ENCODE peak calls at places on chromosomes 11 and 22, in seven cellular contexts. One of them, this sample, is unnamed.

GRCh38 chr11:66238786-66239413 is 29.5 kb upstream of the RAB1B start:
- DNase-seq in NB4: peak; percentile 49
- DNase-seq in GF-D8: no peak
- DNase-seq in amniotic stem cell: no peak
- DNase-seq in HFF-Myc: no peak
- DNase-seq in stimulated activated CD8-positive, alpha-beta memory T cell treated with anti-CD3 and anti-CD28 coated beads, Interleukin-7, amount 100 ng/mL, for 1 hour: no peak
- DNase-seq in Calu3: no peak
- DNase-seq in this sample: no peak

GRCh38 chr11:57214494-57214893 is 22.6 kb downstream of the APLNR start:
- DNase-seq in NB4: no peak
- DNase-seq in GF-D8: no peak
- DNase-seq in amniotic stem cell: peak; percentile 68
- DNase-seq in HFF-Myc: peak; percentile 11
- DNase-seq in stimulated activated CD8-positive, alpha-beta memory T cell treated with anti-CD3 and anti-CD28 coated beads, Interleukin-7, amount 100 ng/mL, for 1 hour: no peak
- DNase-seq in Calu3: no peak
- DNase-seq in this sample: no peak

GRCh38 chr22:36287881-36288515 is 35.1 kb downstream of the APOL1 start:
- DNase-seq in NB4: no peak
- DNase-seq in GF-D8: no peak
- DNase-seq in amniotic stem cell: no peak
- DNase-seq in HFF-Myc: no peak
- DNase-seq in stimulated activated CD8-positive, alpha-beta memory T cell treated with anti-CD3 and anti-CD28 coated beads, Interleukin-7, amount 100 ng/mL, for 1 hour: no peak
- DNase-seq in Calu3: no peak
- DNase-seq in this sample: no peak

GRCh38 chr11:7056828-7057513 is 31.8 kb upstream of the RBMXL2 start:
- DNase-seq in NB4: no peak
- DNase-seq in GF-D8: no peak
- DNase-seq in amniotic stem cell: no peak
- DNase-seq in HFF-Myc: no peak
- DNase-seq in stimulated activated CD8-positive, alpha-beta memory T cell treated with anti-CD3 and anti-CD28 coated beads, Interleukin-7, amount 100 ng/mL, for 1 hour: no peak
- DNase-seq in Calu3: no peak
- DNase-seq in this sample: no peak

GRCh38 chr11:57283231-57283990 is 41.3 kb downstream of the TNKS1BP1 start:
- DNase-seq in NB4: no peak
- DNase-seq in GF-D8: no peak
- DNase-seq in amniotic stem cell: no peak
- DNase-seq in HFF-Myc: no peak
- DNase-seq in stimulated activated CD8-positive, alpha-beta memory T cell treated with anti-CD3 and anti-CD28 coated beads, Interleukin-7, amount 100 ng/mL, for 1 hour: no peak
- DNase-seq in Calu3: no peak
- DNase-seq in this sample: no peak

GRCh38 chr11:120219157-120219934 is 8.5 kb downstream of the OAF start:
- DNase-seq in NB4: no peak
- DNase-seq in GF-D8: no peak
- DNase-seq in amniotic stem cell: no peak
- DNase-seq in HFF-Myc: no peak
- DNase-seq in stimulated activated CD8-positive, alpha-beta memory T cell treated with anti-CD3 and anti-CD28 coated beads, Interleukin-7, amount 100 ng/mL, for 1 hour: no peak
- DNase-seq in Calu3: no peak
- DNase-seq in this sample: no peak

GRCh38 chr11:127492025-127492424 is 491.5 kb upstream of the KIRREL3 start:
- DNase-seq in NB4: no peak
- DNase-seq in GF-D8: no peak
- DNase-seq in amniotic stem cell: no peak
- DNase-seq in HFF-Myc: no peak
- DNase-seq in stimulated activated CD8-positive, alpha-beta memory T cell treated with anti-CD3 and anti-CD28 coated beads, Interleukin-7, amount 100 ng/mL, for 1 hour: no peak
- DNase-seq in Calu3: no peak
- DNase-seq in this sample: no peak

GRCh38 chr11:134223066-134223465 is 701 bp downstream of the NCAPD3 start:
- DNase-seq in NB4: peak; percentile 46
- DNase-seq in GF-D8: peak; percentile 33
- DNase-seq in amniotic stem cell: no peak
- DNase-seq in HFF-Myc: no peak
- DNase-seq in stimulated activated CD8-positive, alpha-beta memory T cell treated with anti-CD3 and anti-CD28 coated beads, Interleukin-7, amount 100 ng/mL, for 1 hour: no peak
- DNase-seq in Calu3: no peak
- DNase-seq in this sample: no peak

GRCh38 chr11:86230921-86231320 is 13.6 kb upstream of the EED start:
- DNase-seq in NB4: no peak
- DNase-seq in GF-D8: no peak
- DNase-seq in amniotic stem cell: no peak
- DNase-seq in HFF-Myc: no peak
- DNase-seq in stimulated activated CD8-positive, alpha-beta memory T cell treated with anti-CD3 and anti-CD28 coated beads, Interleukin-7, amount 100 ng/mL, for 1 hour: no peak
- DNase-seq in Calu3: no peak
- DNase-seq in this sample: no peak

GRCh38 chr11:81246937-81247336 is 1486.7 kb downstream of the FAM181B start:
- DNase-seq in NB4: no peak
- DNase-seq in GF-D8: no peak
- DNase-seq in amniotic stem cell: no peak
- DNase-seq in HFF-Myc: no peak
- DNase-seq in stimulated activated CD8-positive, alpha-beta memory T cell treated with anti-CD3 and anti-CD28 coated beads, Interleukin-7, amount 100 ng/mL, for 1 hour: no peak
- DNase-seq in Calu3: no peak
- DNase-seq in this sample: no peak

GRCh38 chr22:38180841-38181452 is 683 bp downstream of the PLA2G6 start:
- DNase-seq in NB4: no peak
- DNase-seq in GF-D8: no peak
- DNase-seq in amniotic stem cell: no peak
- DNase-seq in HFF-Myc: no peak
- DNase-seq in stimulated activated CD8-positive, alpha-beta memory T cell treated with anti-CD3 and anti-CD28 coated beads, Interleukin-7, amount 100 ng/mL, for 1 hour: no peak
- DNase-seq in Calu3: peak; percentile 40
- DNase-seq in this sample: no peak

GRCh38 chr22:17084554-17085276 is at the start of gene IL17RA:
- DNase-seq in NB4: peak; percentile 96
- DNase-seq in GF-D8: peak; percentile 74
- DNase-seq in amniotic stem cell: peak; percentile 73
- DNase-seq in HFF-Myc: peak; percentile 49
- DNase-seq in stimulated activated CD8-positive, alpha-beta memory T cell treated with anti-CD3 and anti-CD28 coated beads, Interleukin-7, amount 100 ng/mL, for 1 hour: peak; percentile 89
- DNase-seq in Calu3: peak; percentile 94
- DNase-seq in this sample: peak; percentile 50

GRCh38 chr22:26606611-26607010 is 11.2 kb downstream of the CRYBB1 start:
- DNase-seq in NB4: no peak
- DNase-seq in GF-D8: no peak
- DNase-seq in amniotic stem cell: no peak
- DNase-seq in HFF-Myc: no peak
- DNase-seq in stimulated activated CD8-positive, alpha-beta memory T cell treated with anti-CD3 and anti-CD28 coated beads, Interleukin-7, amount 100 ng/mL, for 1 hour: no peak
- DNase-seq in Calu3: no peak
- DNase-seq in this sample: no peak

This sample was measured in GOT3.